ENCODE peak calls at places on chromosome 13, in eight cellular contexts. One of them, this sample, is unnamed.

GRCh38 chr13:76012091-76012721 is 376.1 kb downstream of the LMO7 start:
- DNase-seq in iris pigment epithelial cell: peak
- DNase-seq in neural crest cell: no peak
- DNase-seq in non-pigmented ciliary epithelial cell: no peak
- DNase-seq in EH: peak
- DNase-seq in NCI-H1930: no peak
- DNase-seq in PC-3: peak
- DNase-seq in HCT116: no peak
- DNase-seq in this sample: no peak

GRCh38 chr13:104779311-104779710 is 1713.1 kb upstream of the SLC10A2 start:
- DNase-seq in iris pigment epithelial cell: peak
- DNase-seq in HCT116: no peak
- DNase-seq in PC-3: peak
- DNase-seq in EH: no peak
- DNase-seq in non-pigmented ciliary epithelial cell: peak
- DNase-seq in NCI-H1930: no peak
- DNase-seq in neural crest cell: no peak
- DNase-seq in this sample: no peak

GRCh38 chr13:37995052-37995451 is 125.5 kb upstream of the TRPC4 start:
- DNase-seq in PC-3: no peak
- DNase-seq in EH: peak
- DNase-seq in non-pigmented ciliary epithelial cell: peak
- DNase-seq in iris pigment epithelial cell: peak
- DNase-seq in HCT116: no peak
- DNase-seq in neural crest cell: no peak
- DNase-seq in NCI-H1930: peak
- DNase-seq in this sample: no peak

GRCh38 chr13:99227909-99228688 is 27.4 kb downstream of the UBAC2 start:
- DNase-seq in HCT116: no peak
- DNase-seq in non-pigmented ciliary epithelial cell: no peak
- DNase-seq in EH: no peak
- DNase-seq in PC-3: peak
- DNase-seq in neural crest cell: no peak
- DNase-seq in iris pigment epithelial cell: no peak
- DNase-seq in NCI-H1930: no peak
- DNase-seq in this sample: no peak

GRCh38 chr13:25232937-25233515 is 54.3 kb downstream of the MTMR6 start:
- DNase-seq in HCT116: peak
- DNase-seq in non-pigmented ciliary epithelial cell: no peak
- DNase-seq in neural crest cell: no peak
- DNase-seq in EH: peak
- DNase-seq in PC-3: peak
- DNase-seq in NCI-H1930: no peak
- DNase-seq in iris pigment epithelial cell: peak
- DNase-seq in this sample: no peak

GRCh38 chr13:92354583-92354982 is 872.0 kb upstream of the GPC6 start:
- DNase-seq in PC-3: no peak
- DNase-seq in HCT116: no peak
- DNase-seq in EH: no peak
- DNase-seq in non-pigmented ciliary epithelial cell: peak
- DNase-seq in NCI-H1930: no peak
- DNase-seq in neural crest cell: no peak
- DNase-seq in iris pigment epithelial cell: peak
- DNase-seq in this sample: no peak

GRCh38 chr13:42660367-42660965 is 86.5 kb downstream of the TNFSF11 start:
- DNase-seq in non-pigmented ciliary epithelial cell: no peak
- DNase-seq in HCT116: no peak
- DNase-seq in iris pigment epithelial cell: peak
- DNase-seq in NCI-H1930: no peak
- DNase-seq in PC-3: peak
- DNase-seq in EH: peak
- DNase-seq in neural crest cell: no peak
- DNase-seq in this sample: no peak

GRCh38 chr13:33139186-33139585 is 123.0 kb downstream of the KL start:
- DNase-seq in iris pigment epithelial cell: no peak
- DNase-seq in neural crest cell: no peak
- DNase-seq in non-pigmented ciliary epithelial cell: no peak
- DNase-seq in HCT116: no peak
- DNase-seq in PC-3: no peak
- DNase-seq in NCI-H1930: no peak
- DNase-seq in EH: no peak
- DNase-seq in this sample: peak

GRCh38 chr13:52725302-52725701 is 14.3 kb downstream of the CNMD start:
- DNase-seq in PC-3: no peak
- DNase-seq in NCI-H1930: no peak
- DNase-seq in EH: no peak
- DNase-seq in iris pigment epithelial cell: no peak
- DNase-seq in neural crest cell: no peak
- DNase-seq in HCT116: no peak
- DNase-seq in non-pigmented ciliary epithelial cell: no peak
- DNase-seq in this sample: no peak

GRCh38 chr13:87087741-87088140 is 583.4 kb upstream of the SLITRK5 start:
- DNase-seq in neural crest cell: no peak
- DNase-seq in iris pigment epithelial cell: peak
- DNase-seq in non-pigmented ciliary epithelial cell: peak
- DNase-seq in HCT116: no peak
- DNase-seq in EH: no peak
- DNase-seq in PC-3: no peak
- DNase-seq in NCI-H1930: no peak
- DNase-seq in this sample: no peak

GRCh38 chr13:96960379-96960778 is 33.9 kb downstream of the OXGR1 start:
- DNase-seq in neural crest cell: no peak
- DNase-seq in non-pigmented ciliary epithelial cell: no peak
- DNase-seq in NCI-H1930: no peak
- DNase-seq in HCT116: no peak
- DNase-seq in EH: no peak
- DNase-seq in iris pigment epithelial cell: no peak
- DNase-seq in PC-3: no peak
- DNase-seq in this sample: no peak

GRCh38 chr13:43414111-43414510 is 372.7 kb downstream of the ENOX1 start:
- DNase-seq in HCT116: no peak
- DNase-seq in neural crest cell: no peak
- DNase-seq in NCI-H1930: no peak
- DNase-seq in PC-3: no peak
- DNase-seq in EH: no peak
- DNase-seq in iris pigment epithelial cell: no peak
- DNase-seq in non-pigmented ciliary epithelial cell: no peak
- DNase-seq in this sample: no peak

GRCh38 chr13:75383064-75383715 is 98.8 kb downstream of the TBC1D4 start:
- DNase-seq in iris pigment epithelial cell: no peak
- DNase-seq in non-pigmented ciliary epithelial cell: no peak
- DNase-seq in NCI-H1930: no peak
- DNase-seq in HCT116: no peak
- DNase-seq in neural crest cell: no peak
- DNase-seq in EH: no peak
- DNase-seq in PC-3: no peak
- DNase-seq in this sample: no peak

This sample was measured in tibial nerve.